ENCODE peak calls at places on chromosome 3, in ten cellular contexts. X is CD4-positive, alpha-beta T cell; V is mesothelial cell of epicardium; J is B cell; E is BJ; N is Caco-2; A is thoracic aorta; O is astrocyte of the spinal cord; K is IMR-90; L is transverse colon. W is an unnamed sample.

GRCh38 chr3:179882322-179882721 is 154.4 kb downstream of the PEX5L start:
- DNase-seq in X (no peak), V (no peak), J (no peak), E (no peak), N (no peak), A (no peak), O (peak; percentile 18), K (no peak), L (no peak), W (no peak)

GRCh38 chr3:132007617-132008016 is 27.2 kb downstream of the CPNE4 start:
- DNase-seq in X (no peak), V (no peak), J (no peak), E (no peak), N (no peak), A (no peak), O (no peak), K (no peak), L (no peak), W (no peak)

GRCh38 chr3:65277788-65278187 is 590.0 kb upstream of the ADAMTS9 start:
- DNase-seq in X (no peak), V (no peak), J (no peak), E (no peak), N (no peak), A (no peak), O (no peak), K (no peak), L (no peak), W (no peak)

GRCh38 chr3:8962226-8962861 is 928 bp downstream of the RAD18 start:
- DNase-seq in X (no peak), V (no peak), J (no peak), E (no peak), N (no peak), A (no peak), O (no peak), K (peak; percentile 16), L (no peak), W (no peak)

GRCh38 chr3:3110299-3110630 is at the start of gene IL5RA:
- DNase-seq in X (no peak), V (no peak), J (peak; percentile 30), E (no peak), N (no peak), A (no peak), O (no peak), K (no peak), L (no peak), W (no peak)

GRCh38 chr3:9395570-9396300 is 1.7 kb upstream of the SETD5 start:
- DNase-seq in X (no peak), V (no peak), J (no peak), E (no peak), N (no peak), A (no peak), O (no peak), K (no peak), L (no peak), W (no peak)

GRCh38 chr3:153029350-153029749 is 132.7 kb upstream of the RAP2B start:
- DNase-seq in X (no peak), V (no peak), J (no peak), E (no peak), N (no peak), A (no peak), O (peak; percentile 62), K (peak; percentile 91), L (no peak), W (no peak)

GRCh38 chr3:49648354-49649057 is 25.6 kb upstream of the APEH start:
- DNase-seq in X (no peak), V (no peak), J (no peak), E (no peak), N (no peak), A (no peak), O (no peak), K (no peak), L (no peak), W (no peak)

GRCh38 chr3:46978381-46978780 is 1.1 kb upstream of the NBEAL2 start:
- DNase-seq in X (no peak), V (no peak), J (no peak), E (no peak), N (no peak), A (no peak), O (no peak), K (no peak), L (no peak), W (no peak)

GRCh38 chr3:113251817-113252216 is 40.5 kb downstream of the BOC start:
- DNase-seq in X (no peak), V (no peak), J (no peak), E (no peak), N (no peak), A (no peak), O (no peak), K (no peak), L (no peak), W (no peak)
- TF ChIP-seq CTCF in X (no peak), V (no peak), J (no peak), E (no peak), N (no peak), A (no peak), O (no peak), K (no peak), L (no peak), W (no peak)

DNA sequence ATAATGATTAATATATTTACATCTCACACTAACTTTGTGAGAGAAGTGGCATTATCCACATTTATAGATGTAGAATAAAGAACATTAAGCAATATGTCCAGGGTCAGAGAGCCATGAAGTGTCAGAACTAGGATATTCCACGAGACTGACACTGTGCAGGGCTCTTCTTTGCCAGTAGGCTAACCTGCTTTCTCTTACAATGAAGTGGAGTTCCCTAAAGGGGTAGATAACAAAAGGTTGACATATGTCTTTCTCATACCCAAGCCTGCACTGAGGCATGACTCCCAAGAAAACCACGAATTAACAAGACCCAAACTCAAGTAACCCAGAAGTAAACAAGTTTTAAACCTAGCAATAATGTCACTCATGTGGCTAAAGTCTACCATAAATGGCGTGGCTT is 191.5 kb upstream of the SLC2A2 start:
- DNase-seq in X (no peak), V (no peak), J (no peak), E (no peak), N (no peak), A (no peak), O (no peak), K (no peak), L (no peak), W (no peak)
- TF ChIP-seq CTCF in X (no peak), V (no peak), J (no peak), E (no peak), N (no peak), A (no peak), O (no peak), K (no peak), L (no peak), W (no peak)

GRCh38 chr3:17544632-17545031 is 197.8 kb downstream of the TBC1D5 start:
- DNase-seq in X (no peak), V (no peak), J (no peak), E (no peak), N (no peak), A (no peak), O (peak; percentile 6), K (peak; percentile 1), L (no peak), W (no peak)
- TF ChIP-seq CTCF in X (no peak), V (no peak), J (no peak), E (peak; percentile 20), N (no peak), A (no peak), O (peak; percentile 34), K (peak; percentile 27), L (no peak), W (no peak)

GRCh38 chr3:51269466-51269865 is 115.6 kb upstream of the MANF start:
- DNase-seq in X (no peak), V (no peak), J (no peak), E (no peak), N (no peak), A (no peak), O (no peak), K (no peak), L (no peak), W (no peak)
- TF ChIP-seq CTCF in X (peak; percentile 22), V (no peak), J (no peak), E (peak; percentile 25), N (no peak), A (no peak), O (peak; percentile 11), K (peak; percentile 34), L (no peak), W (no peak)

GRCh38 chr3:44184319-44184953 is 57.2 kb upstream of the TOPAZ1 start:
- DNase-seq in X (no peak), V (no peak), J (no peak), E (no peak), N (no peak), A (no peak), O (no peak), K (no peak), L (peak; percentile 49), W (no peak)
- TF ChIP-seq CTCF in X (no peak), V (no peak), J (no peak), E (no peak), N (no peak), A (no peak), O (no peak), K (no peak), L (no peak), W (no peak)

GRCh38 chr3:34275811-34276210 is 477.4 kb downstream of the PDCD6IP start:
- DNase-seq in X (no peak), V (no peak), J (no peak), E (no peak), N (no peak), A (no peak), O (no peak), K (no peak), L (no peak), W (no peak)

GRCh38 chr3:34276342-34276741 is 477.9 kb downstream of the PDCD6IP start:
- DNase-seq in X (no peak), V (no peak), J (no peak), E (no peak), N (no peak), A (no peak), O (no peak), K (no peak), L (no peak), W (no peak)

GRCh38 chr3:34277110-34277509 is 478.7 kb downstream of the PDCD6IP start:
- DNase-seq in X (no peak), V (no peak), J (no peak), E (no peak), N (no peak), A (no peak), O (no peak), K (no peak), L (no peak), W (no peak)
- TF ChIP-seq CTCF in X (no peak), V (no peak), J (no peak), E (no peak), N (no peak), A (no peak), O (no peak), K (no peak), L (no peak), W (no peak)

GRCh38 chr3:15337963-15338362 is 5.6 kb upstream of the SH3BP5 start:
- DNase-seq in X (no peak), V (no peak), J (no peak), E (no peak), N (no peak), A (no peak), O (no peak), K (no peak), L (no peak), W (no peak)
- TF ChIP-seq CTCF in X (no peak), V (no peak), J (no peak), E (no peak), N (no peak), A (no peak), O (no peak), K (no peak), L (no peak), W (no peak)

GRCh38 chr3:15797600-15798303 is at the start of gene ANKRD28:
- DNase-seq in X (no peak), V (no peak), J (no peak), E (peak; percentile 97), N (no peak), A (no peak), O (peak; percentile 98), K (peak; percentile 98), L (no peak), W (no peak)
- TF ChIP-seq CTCF in X (peak; percentile 26), V (peak; percentile 14), J (no peak), E (peak; percentile 45), N (no peak), A (peak; percentile 32), O (no peak), K (peak; percentile 19), L (peak; percentile 33), W (peak; percentile 34)

W was measured in progenitor cell of endocrine pancreas.